ENCODE peak calls at places on chromosomes 16 and 17, in eight cellular contexts. One of them, this sample, is unnamed.

GRCh38 chr16:83898463-83899271 is at the start of gene MLYCD:
- DNase-seq in left ventricle myocardium inferior: peak; percentile 89
- DNase-seq in NCI-H524: peak; percentile 81
- DNase-seq in T-helper 2 cell: peak; percentile 65
- DNase-seq in COR-L47: peak; percentile 64
- DNase-seq in tibial artery: peak; percentile 93
- DNase-seq in activated CD4-positive, alpha-beta T cell treated with anti-CD3 and anti-CD28 coated beads for 48 hours: peak; percentile 71
- DNase-seq in AG04450: no peak
- DNase-seq in this sample: peak; percentile 87

GRCh38 chr17:79628861-79629547 is 18.2 kb upstream of the RBFOX3 start:
- DNase-seq in left ventricle myocardium inferior: no peak
- DNase-seq in NCI-H524: no peak
- DNase-seq in T-helper 2 cell: no peak
- DNase-seq in COR-L47: no peak
- DNase-seq in tibial artery: peak; percentile 19
- DNase-seq in activated CD4-positive, alpha-beta T cell treated with anti-CD3 and anti-CD28 coated beads for 48 hours: no peak
- DNase-seq in AG04450: no peak
- DNase-seq in this sample: no peak

GRCh38 chr17:74215332-74215727 is 2.0 kb downstream of the TTYH2 start:
- DNase-seq in left ventricle myocardium inferior: peak; percentile 57
- DNase-seq in NCI-H524: peak; percentile 44
- DNase-seq in T-helper 2 cell: no peak
- DNase-seq in COR-L47: no peak
- DNase-seq in tibial artery: no peak
- DNase-seq in activated CD4-positive, alpha-beta T cell treated with anti-CD3 and anti-CD28 coated beads for 48 hours: no peak
- DNase-seq in AG04450: no peak
- DNase-seq in this sample: no peak

GRCh38 chr16:64695684-64696083 is 426.2 kb downstream of the CDH11 start:
- DNase-seq in left ventricle myocardium inferior: no peak
- DNase-seq in NCI-H524: no peak
- DNase-seq in T-helper 2 cell: no peak
- DNase-seq in COR-L47: no peak
- DNase-seq in tibial artery: no peak
- DNase-seq in activated CD4-positive, alpha-beta T cell treated with anti-CD3 and anti-CD28 coated beads for 48 hours: no peak
- DNase-seq in AG04450: no peak
- DNase-seq in this sample: no peak

GRCh38 chr16:53043462-53043861 is 9.2 kb downstream of the CHD9NB start:
- DNase-seq in left ventricle myocardium inferior: peak; percentile 29
- DNase-seq in NCI-H524: no peak
- DNase-seq in T-helper 2 cell: no peak
- DNase-seq in COR-L47: no peak
- DNase-seq in tibial artery: no peak
- DNase-seq in activated CD4-positive, alpha-beta T cell treated with anti-CD3 and anti-CD28 coated beads for 48 hours: no peak
- DNase-seq in AG04450: no peak
- DNase-seq in this sample: peak; percentile 57

GRCh38 chr16:75053791-75054555 is 55.1 kb downstream of the ZNRF1 start:
- DNase-seq in left ventricle myocardium inferior: peak; percentile 70
- DNase-seq in NCI-H524: peak; percentile 30
- DNase-seq in T-helper 2 cell: no peak
- DNase-seq in COR-L47: peak; percentile 92
- DNase-seq in tibial artery: no peak
- DNase-seq in activated CD4-positive, alpha-beta T cell treated with anti-CD3 and anti-CD28 coated beads for 48 hours: no peak
- DNase-seq in AG04450: no peak
- DNase-seq in this sample: peak; percentile 97

GRCh38 chr17:42362245-42362961 is 25.8 kb downstream of the STAT3 start:
- DNase-seq in left ventricle myocardium inferior: peak; percentile 36
- DNase-seq in NCI-H524: no peak
- DNase-seq in T-helper 2 cell: no peak
- DNase-seq in COR-L47: no peak
- DNase-seq in tibial artery: no peak
- DNase-seq in activated CD4-positive, alpha-beta T cell treated with anti-CD3 and anti-CD28 coated beads for 48 hours: no peak
- DNase-seq in AG04450: no peak
- DNase-seq in this sample: no peak

GRCh38 chr17:7281953-7282751 is 634 bp downstream of the SLC2A4 start:
- DNase-seq in left ventricle myocardium inferior: peak; percentile 87
- DNase-seq in NCI-H524: no peak
- DNase-seq in T-helper 2 cell: no peak
- DNase-seq in COR-L47: no peak
- DNase-seq in tibial artery: peak; percentile 86
- DNase-seq in activated CD4-positive, alpha-beta T cell treated with anti-CD3 and anti-CD28 coated beads for 48 hours: no peak
- DNase-seq in AG04450: no peak
- DNase-seq in this sample: peak; percentile 42

GRCh38 chr16:72072514-72073342 is 9.7 kb downstream of the HPR start:
- DNase-seq in left ventricle myocardium inferior: no peak
- DNase-seq in NCI-H524: no peak
- DNase-seq in T-helper 2 cell: no peak
- DNase-seq in COR-L47: no peak
- DNase-seq in tibial artery: no peak
- DNase-seq in activated CD4-positive, alpha-beta T cell treated with anti-CD3 and anti-CD28 coated beads for 48 hours: no peak
- DNase-seq in AG04450: no peak
- DNase-seq in this sample: peak; percentile 48

GRCh38 chr17:38453951-38454421 is 25.7 kb downstream of the ARHGAP23 start:
- DNase-seq in left ventricle myocardium inferior: no peak
- DNase-seq in NCI-H524: peak; percentile 53
- DNase-seq in T-helper 2 cell: no peak
- DNase-seq in COR-L47: no peak
- DNase-seq in tibial artery: no peak
- DNase-seq in activated CD4-positive, alpha-beta T cell treated with anti-CD3 and anti-CD28 coated beads for 48 hours: no peak
- DNase-seq in AG04450: no peak
- DNase-seq in this sample: no peak

GRCh38 chr17:66965801-66966528 is 1.5 kb downstream of the CACNG4 start:
- DNase-seq in left ventricle myocardium inferior: no peak
- DNase-seq in NCI-H524: peak; percentile 41
- DNase-seq in T-helper 2 cell: no peak
- DNase-seq in COR-L47: no peak
- DNase-seq in tibial artery: no peak
- DNase-seq in activated CD4-positive, alpha-beta T cell treated with anti-CD3 and anti-CD28 coated beads for 48 hours: peak; percentile 16
- DNase-seq in AG04450: no peak
- DNase-seq in this sample: peak; percentile 28

GRCh38 chr16:75104836-75105235 is 11.7 kb downstream of the LDHD start:
- DNase-seq in left ventricle myocardium inferior: no peak
- DNase-seq in NCI-H524: no peak
- DNase-seq in T-helper 2 cell: no peak
- DNase-seq in COR-L47: no peak
- DNase-seq in tibial artery: no peak
- DNase-seq in activated CD4-positive, alpha-beta T cell treated with anti-CD3 and anti-CD28 coated beads for 48 hours: no peak
- DNase-seq in AG04450: no peak
- DNase-seq in this sample: no peak

GRCh38 chr16:57788252-57788841 is 13.9 kb downstream of the KIFC3 start:
- DNase-seq in left ventricle myocardium inferior: no peak
- DNase-seq in NCI-H524: no peak
- DNase-seq in T-helper 2 cell: no peak
- DNase-seq in COR-L47: peak; percentile 83
- DNase-seq in tibial artery: no peak
- DNase-seq in activated CD4-positive, alpha-beta T cell treated with anti-CD3 and anti-CD28 coated beads for 48 hours: no peak
- DNase-seq in AG04450: no peak
- DNase-seq in this sample: no peak

GRCh38 chr17:42109086-42109485 is 3.4 kb downstream of the DHX58 start:
- DNase-seq in left ventricle myocardium inferior: no peak
- DNase-seq in NCI-H524: no peak
- DNase-seq in T-helper 2 cell: no peak
- DNase-seq in COR-L47: no peak
- DNase-seq in tibial artery: no peak
- DNase-seq in activated CD4-positive, alpha-beta T cell treated with anti-CD3 and anti-CD28 coated beads for 48 hours: no peak
- DNase-seq in AG04450: no peak
- DNase-seq in this sample: no peak

GRCh38 chr17:30379303-30380105 is 777 bp downstream of the CPD start:
- DNase-seq in left ventricle myocardium inferior: peak; percentile 20
- DNase-seq in NCI-H524: peak; percentile 48
- DNase-seq in T-helper 2 cell: peak; percentile 14
- DNase-seq in COR-L47: no peak
- DNase-seq in tibial artery: no peak
- DNase-seq in activated CD4-positive, alpha-beta T cell treated with anti-CD3 and anti-CD28 coated beads for 48 hours: peak; percentile 44
- DNase-seq in AG04450: no peak
- DNase-seq in this sample: peak; percentile 34

GRCh38 chr17:47219621-47220475 is 10.7 kb downstream of the MYL4 start:
- DNase-seq in left ventricle myocardium inferior: no peak
- DNase-seq in NCI-H524: no peak
- DNase-seq in T-helper 2 cell: no peak
- DNase-seq in COR-L47: no peak
- DNase-seq in tibial artery: no peak
- DNase-seq in activated CD4-positive, alpha-beta T cell treated with anti-CD3 and anti-CD28 coated beads for 48 hours: no peak
- DNase-seq in AG04450: no peak
- DNase-seq in this sample: no peak

GRCh38 chr16:85963746-85964370 is 64.9 kb downstream of the IRF8 start:
- DNase-seq in left ventricle myocardium inferior: peak; percentile 66
- DNase-seq in NCI-H524: peak; percentile 92
- DNase-seq in T-helper 2 cell: no peak
- DNase-seq in COR-L47: no peak
- DNase-seq in tibial artery: no peak
- DNase-seq in activated CD4-positive, alpha-beta T cell treated with anti-CD3 and anti-CD28 coated beads for 48 hours: no peak
- DNase-seq in AG04450: no peak
- DNase-seq in this sample: no peak

GRCh38 chr17:75614006-75614405 is 19.2 kb upstream of the SMIM5 start:
- DNase-seq in left ventricle myocardium inferior: no peak
- DNase-seq in NCI-H524: no peak
- DNase-seq in T-helper 2 cell: no peak
- DNase-seq in COR-L47: no peak
- DNase-seq in tibial artery: no peak
- DNase-seq in activated CD4-positive, alpha-beta T cell treated with anti-CD3 and anti-CD28 coated beads for 48 hours: no peak
- DNase-seq in AG04450: no peak
- DNase-seq in this sample: no peak

GRCh38 chr16:48531011-48531962 is 78.7 kb downstream of the N4BP1 start:
- DNase-seq in left ventricle myocardium inferior: peak; percentile 53
- DNase-seq in NCI-H524: peak; percentile 93
- DNase-seq in T-helper 2 cell: no peak
- DNase-seq in COR-L47: no peak
- DNase-seq in tibial artery: peak; percentile 69
- DNase-seq in activated CD4-positive, alpha-beta T cell treated with anti-CD3 and anti-CD28 coated beads for 48 hours: no peak
- DNase-seq in AG04450: peak; percentile 4
- DNase-seq in this sample: no peak

GRCh38 chr17:5120036-5120435 is 4.2 kb downstream of the USP6 start:
- DNase-seq in left ventricle myocardium inferior: no peak
- DNase-seq in NCI-H524: no peak
- DNase-seq in T-helper 2 cell: no peak
- DNase-seq in COR-L47: no peak
- DNase-seq in tibial artery: no peak
- DNase-seq in activated CD4-positive, alpha-beta T cell treated with anti-CD3 and anti-CD28 coated beads for 48 hours: no peak
- DNase-seq in AG04450: no peak
- DNase-seq in this sample: no peak

GRCh38 chr17:64689106-64689505 is 27.0 kb upstream of the SMURF2 start:
- DNase-seq in left ventricle myocardium inferior: no peak
- DNase-seq in NCI-H524: peak; percentile 21
- DNase-seq in T-helper 2 cell: no peak
- DNase-seq in COR-L47: no peak
- DNase-seq in tibial artery: no peak
- DNase-seq in activated CD4-positive, alpha-beta T cell treated with anti-CD3 and anti-CD28 coated beads for 48 hours: no peak
- DNase-seq in AG04450: no peak
- DNase-seq in this sample: no peak

This sample was measured in colonic mucosa.